ENCODE peak calls at places on chromosomes 16 and 17, in ten cellular contexts. F, N, S, T, Q, G, E, J, A and B are unnamed samples.

GRCh38 chr16:2495041-2495440 is 18.7 kb upstream of the ATP6V0C start:
- DNase-seq in F (no peak), N (no peak), S (no peak), T (no peak), Q (no peak), G (no peak), E (no peak), J (no peak), A (no peak), B (no peak)

GRCh38 chr16:70691223-70692129 is 5.6 kb upstream of the MTSS2 start:
- DNase-seq in F (peak), N (no peak), S (no peak), T (peak), Q (peak), G (peak), E (no peak), J (no peak), A (no peak), B (no peak)

GRCh38 chr17:39678340-39679116 is 9.3 kb downstream of the PGAP3 start:
- DNase-seq in F (no peak), N (no peak), S (no peak), T (peak), Q (no peak), G (peak), E (no peak), J (no peak), A (no peak), B (no peak)

GRCh38 chr17:36198831-36199465 is 2.4 kb upstream of the CCL3L1 start:
- DNase-seq in F (no peak), N (no peak), S (no peak), T (no peak), Q (no peak), G (no peak), E (no peak), J (no peak), A (no peak), B (no peak)

GRCh38 chr17:4381690-4382671 is 15.5 kb upstream of the UBE2G1 start:
- DNase-seq in F (no peak), N (no peak), S (no peak), T (no peak), Q (no peak), G (no peak), E (no peak), J (no peak), A (no peak), B (no peak)

GRCh38 chr17:59856859-59857794 is 35.6 kb downstream of the TUBD1 start:
- DNase-seq in F (no peak), N (no peak), S (peak), T (no peak), Q (no peak), G (peak), E (no peak), J (peak), A (peak), B (no peak)

GRCh38 chr16:60636117-60636516 is 1400.1 kb downstream of the CDH8 start:
- DNase-seq in F (no peak), N (no peak), S (peak), T (no peak), Q (no peak), G (no peak), E (no peak), J (peak), A (peak), B (no peak)

GRCh38 chr16:50858376-50858775 is 116.5 kb downstream of the CYLD start:
- DNase-seq in F (no peak), N (no peak), S (no peak), T (no peak), Q (no peak), G (no peak), E (no peak), J (no peak), A (no peak), B (no peak)

GRCh38 chr16:2710711-2711231 is 9.3 kb downstream of the PRSS27 start:
- DNase-seq in F (no peak), N (no peak), S (no peak), T (no peak), Q (no peak), G (no peak), E (no peak), J (no peak), A (no peak), B (no peak)

GRCh38 chr17:61238455-61238933 is 161.1 kb upstream of the TBX2 start:
- DNase-seq in F (peak), N (no peak), S (no peak), T (no peak), Q (peak), G (no peak), E (no peak), J (no peak), A (no peak), B (no peak)

GRCh38 chr16:11150190-11150589 is 105.8 kb downstream of the SOCS1 start:
- DNase-seq in F (no peak), N (no peak), S (no peak), T (no peak), Q (no peak), G (no peak), E (no peak), J (no peak), A (no peak), B (no peak)

GRCh38 chr16:85491798-85492616 is 121.1 kb upstream of the GSE1 start:
- DNase-seq in F (no peak), N (peak), S (peak), T (no peak), Q (peak), G (peak), E (no peak), J (peak), A (peak), B (no peak)

GRCh38 chr17:78476973-78477372 is 98.5 kb downstream of the PGS1 start:
- DNase-seq in F (no peak), N (no peak), S (peak), T (no peak), Q (no peak), G (no peak), E (no peak), J (peak), A (peak), B (no peak)
- TF ChIP-seq CTCF in F (no peak), N (no peak), S (no peak), T (no peak), Q (no peak), G (no peak), E (no peak), J (no peak), A (no peak), B (no peak)

DNA sequence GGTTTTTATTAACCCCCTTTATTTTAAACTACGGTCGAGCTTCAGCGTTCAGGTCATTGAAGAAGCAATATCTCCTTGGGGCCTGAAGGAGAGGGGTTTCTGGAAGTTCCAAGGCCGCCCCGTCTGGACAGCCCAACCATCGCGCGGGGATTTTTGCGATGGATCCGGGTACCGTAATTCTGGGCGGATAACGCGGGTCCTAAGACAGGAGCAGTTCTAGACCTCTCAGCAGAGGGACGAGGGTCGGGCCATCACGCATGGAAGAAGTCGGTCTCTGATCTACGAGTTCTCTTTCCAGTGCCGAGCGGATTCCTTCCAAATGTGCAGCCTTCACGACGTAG is 3.6 kb downstream of the BORCS6 start:
- DNase-seq in F (no peak), N (no peak), S (no peak), T (no peak), Q (no peak), G (no peak), E (no peak), J (no peak), A (no peak), B (no peak)
- TF ChIP-seq CTCF in F (peak), N (no peak), S (no peak), T (no peak), Q (peak), G (no peak), E (no peak), J (no peak), A (no peak), B (no peak)

GRCh38 chr16:69564845-69565610 is 738 bp upstream of the NFAT5 start:
- DNase-seq in F (no peak), N (no peak), S (peak), T (no peak), Q (no peak), G (no peak), E (no peak), J (no peak), A (no peak), B (no peak)

GRCh38 chr16:69566437-69567030 is 768 bp downstream of the NFAT5 start:
- DNase-seq in F (peak), N (peak), S (peak), T (peak), Q (peak), G (peak), E (peak), J (peak), A (peak), B (peak)

GRCh38 chr16:69563605-69564580 is 1.9 kb upstream of the NFAT5 start:
- DNase-seq in F (no peak), N (no peak), S (peak), T (no peak), Q (no peak), G (no peak), E (no peak), J (peak), A (peak), B (peak)

GRCh38 chr16:69567031-69567680 is 1.4 kb downstream of the NFAT5 start:
- DNase-seq in F (peak), N (no peak), S (peak), T (no peak), Q (no peak), G (no peak), E (no peak), J (peak), A (peak), B (peak)

DNA sequence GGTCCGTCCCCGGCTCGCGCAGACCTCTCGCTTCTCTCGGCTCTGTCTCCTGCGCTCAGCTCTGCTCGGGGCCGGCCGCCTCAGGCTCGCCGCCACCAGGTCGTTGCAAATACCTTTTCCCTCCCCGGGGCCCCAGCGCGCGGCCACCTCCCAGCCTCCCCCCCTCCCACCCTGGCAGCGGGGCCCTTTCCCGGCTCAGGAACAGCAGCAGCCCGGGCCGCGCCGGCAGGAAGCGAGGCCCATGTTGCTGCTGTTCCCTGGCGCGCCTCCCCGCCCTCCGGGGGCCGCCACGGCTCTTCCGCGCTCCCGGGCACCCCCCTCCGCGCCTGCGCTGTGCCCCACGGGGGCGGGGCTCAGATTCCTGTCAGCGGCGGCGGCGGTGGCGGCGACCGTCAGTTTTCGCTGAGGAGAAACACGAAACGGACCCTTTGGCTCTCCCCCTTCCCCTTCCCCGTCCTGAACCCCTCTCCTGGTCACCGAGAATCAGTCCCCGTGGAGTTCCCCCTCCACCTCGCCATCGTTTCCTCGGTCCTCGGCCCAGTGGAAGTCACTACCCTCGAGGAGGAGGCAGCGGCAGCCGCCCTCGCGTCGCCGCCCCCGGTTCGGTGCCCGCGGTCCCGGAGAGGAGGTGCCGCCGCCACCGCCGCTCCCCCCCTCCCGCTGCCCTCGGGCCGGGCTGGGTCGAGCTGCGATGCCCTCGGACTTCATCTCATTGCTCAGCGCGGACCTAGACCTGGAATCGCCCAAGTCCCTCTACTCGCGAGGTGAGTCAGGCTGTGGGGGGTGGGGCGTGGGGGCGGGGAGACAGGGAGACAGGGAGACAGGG is at the start of gene NFAT5:
- DNase-seq in F (peak), N (peak), S (peak), T (peak), Q (peak), G (peak), E (peak), J (peak), A (peak), B (peak)
- TF ChIP-seq CTCF in F (no peak), N (peak), S (no peak), T (no peak), Q (peak), G (no peak), E (no peak), J (no peak), A (no peak), B (no peak)

GRCh38 chr17:64641499-64641898 is 20.6 kb downstream of the SMURF2 start:
- DNase-seq in F (peak), N (no peak), S (no peak), T (no peak), Q (no peak), G (no peak), E (peak), J (peak), A (peak), B (no peak)
- TF ChIP-seq CTCF in F (peak), N (no peak), S (no peak), T (no peak), Q (no peak), G (no peak), E (no peak), J (no peak), A (no peak), B (no peak)

GRCh38 chr17:45984368-45984767 is 14.7 kb upstream of the STH start:
- DNase-seq in F (no peak), N (no peak), S (no peak), T (no peak), Q (peak), G (no peak), E (no peak), J (no peak), A (no peak), B (no peak)
- TF ChIP-seq CTCF in F (no peak), N (no peak), S (no peak), T (no peak), Q (no peak), G (no peak), E (no peak), J (no peak), A (no peak), B (no peak)

DNA sequence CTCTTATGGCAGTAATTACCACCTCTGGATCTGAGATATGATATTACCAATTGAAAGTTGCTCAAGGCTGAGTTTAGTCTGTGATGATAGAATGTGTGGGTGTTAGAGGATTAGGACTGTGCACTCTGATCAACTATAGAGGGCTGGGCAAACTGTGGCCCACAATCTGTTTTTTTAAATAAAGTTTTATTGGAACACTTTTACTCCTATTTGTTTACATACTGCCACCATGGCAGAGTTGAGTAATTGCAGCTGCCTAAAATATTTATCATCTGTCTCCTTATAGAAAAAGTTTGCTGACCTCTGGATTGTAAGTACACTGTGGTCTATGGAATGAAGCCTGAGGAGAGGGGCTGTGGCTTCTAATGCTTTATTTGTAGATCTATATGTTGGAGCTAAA is 71.5 kb upstream of the N4BP1 start:
- DNase-seq in F (no peak), N (no peak), S (no peak), T (no peak), Q (no peak), G (no peak), E (no peak), J (no peak), A (no peak), B (no peak)
- TF ChIP-seq CTCF in F (no peak), N (no peak), S (no peak), T (no peak), Q (no peak), G (no peak), E (peak), J (no peak), A (peak), B (no peak)

GRCh38 chr17:74748279-74748528 is 224 bp upstream of the NHERF1 start:
- DNase-seq in F (no peak), N (no peak), S (peak), T (no peak), Q (no peak), G (no peak), E (no peak), J (no peak), A (no peak), B (no peak)
- TF ChIP-seq CTCF in F (no peak), N (no peak), S (no peak), T (peak), Q (no peak), G (no peak), E (peak), J (no peak), A (no peak), B (no peak)